ENCODE peak calls at places on chromosomes 16 and 17, in four cellular contexts. A, X, R and G are unnamed samples.

GRCh38 chr16:57039148-57039812 is 49.9 kb downstream of the NLRC5 start:
- DNase-seq in A (no peak), X (peak), R (no peak), G (no peak)

GRCh38 chr16:27326738-27327585 is 13.2 kb downstream of the IL4R start:
- DNase-seq in A (peak), X (peak), R (no peak), G (no peak)

GRCh38 chr17:77530591-77530990 is 389.8 kb downstream of the SEC14L1 start:
- DNase-seq in A (no peak), X (no peak), R (no peak), G (no peak)

GRCh38 chr17:54956802-54957201 is 11.7 kb downstream of the COX11 start:
- DNase-seq in A (no peak), X (no peak), R (no peak), G (no peak)

GRCh38 chr17:41308251-41308917 is 725 bp downstream of the KRTAP16-1 start:
- DNase-seq in A (no peak), X (no peak), R (peak), G (peak)

GRCh38 chr16:81650982-81651562 is 128.0 kb upstream of the PLCG2 start:
- DNase-seq in A (no peak), X (no peak), R (no peak), G (no peak)

GRCh38 chr17:7173687-7174602 is 5.2 kb downstream of the ASGR1 start:
- DNase-seq in A (no peak), X (peak), R (peak), G (peak)

GRCh38 chr17:19996502-19996901 is 12.7 kb upstream of the SPECC1 start:
- DNase-seq in A (no peak), X (peak), R (no peak), G (no peak)

GRCh38 chr17:42101513-42102292 is 3.4 kb upstream of the ZNF385C start:
- DNase-seq in A (peak), X (peak), R (peak), G (peak)

GRCh38 chr16:21088143-21088542 is 62.5 kb downstream of the DNAH3 start:
- DNase-seq in A (no peak), X (no peak), R (no peak), G (no peak)

GRCh38 chr17:15121426-15121825 is 143.7 kb downstream of the PMP22 start:
- DNase-seq in A (no peak), X (no peak), R (no peak), G (no peak)

GRCh38 chr16:31421587-31421986 is 6.6 kb downstream of the COX6A2 start:
- DNase-seq in A (no peak), X (no peak), R (no peak), G (no peak)

GRCh38 chr17:5619088-5619740 is 34.9 kb upstream of the NLRP1 start:
- DNase-seq in A (peak), X (peak), R (no peak), G (no peak)

GRCh38 chr17:77228224-77229215 is 87.8 kb downstream of the SEC14L1 start:
- DNase-seq in A (no peak), X (no peak), R (no peak), G (no peak)

GRCh38 chr17:81130385-81131288 is 34.7 kb upstream of the PVALEF start:
- DNase-seq in A (no peak), X (no peak), R (no peak), G (no peak)

GRCh38 chr17:82888583-82889495 is 49.0 kb upstream of the ZNF750 start:
- DNase-seq in A (no peak), X (no peak), R (no peak), G (no peak)